ENCODE peak calls at places on chromosome 10, in five cellular contexts. H is K562, C is SK-N-SH, E is HepG2, N is GM12878. R is an unnamed sample.
A peak's percentile ranks its signal among the peaks of the same experiment; 100 is the strongest.

GRCh38 chr10:23694921-23695824 is 256.3 kb downstream of the OTUD1 start:
- DNase-seq in C (peak; percentile 44), H (no peak), N (no peak), E (no peak), R (no peak)

GRCh38 chr10:80164596-80164995 is 32.1 kb downstream of the PLAC9 start:
- DNase-seq in C (no peak), H (no peak), E (no peak), N (no peak), R (no peak)

GRCh38 chr10:36023939-36024338 is 381.8 kb upstream of the FZD8 start:
- DNase-seq in N (no peak), C (no peak), E (peak; percentile 3), H (no peak), R (peak; percentile 79)

GRCh38 chr10:104339469-104340098 is 1.3 kb upstream of the ITPRIP start:
- DNase-seq in N (no peak), H (no peak), E (peak; percentile 56), C (no peak), R (peak; percentile 77)

GRCh38 chr10:52959810-52960209 is 187.2 kb upstream of the MBL2 start:
- DNase-seq in C (no peak), E (no peak), N (no peak), H (no peak), R (no peak)

GRCh38 chr10:71921319-71922027 is 42.7 kb upstream of the CHST3 start:
- DNase-seq in C (peak; percentile 80), N (no peak), H (no peak), E (no peak), R (no peak)

GRCh38 chr10:128210215-128211063 is 84.2 kb upstream of the MKI67 start:
- DNase-seq in C (peak; percentile 87), E (peak; percentile 34), N (no peak), H (peak; percentile 81), R (no peak)

GRCh38 chr10:7085147-7085912 is 325.5 kb downstream of the SFMBT2 start:
- DNase-seq in E (no peak), C (no peak), N (no peak), H (no peak), R (peak; percentile 64)

GRCh38 chr10:47294057-47294456 is 5.9 kb upstream of the GDF10 start:
- DNase-seq in E (no peak), N (no peak), H (no peak), C (no peak), R (no peak)

GRCh38 chr10:119348106-119348505 is 140.7 kb downstream of the GRK5 start:
- DNase-seq in C (no peak), H (no peak), N (no peak), E (no peak), R (no peak)

GRCh38 chr10:62422068-62422590 is 48.0 kb downstream of the ZNF365 start:
- DNase-seq in E (no peak), H (no peak), N (no peak), C (no peak), R (peak; percentile 90)

GRCh38 chr10:52387744-52388143 is 73.7 kb downstream of the DKK1 start:
- DNase-seq in E (no peak), H (no peak), N (no peak), C (no peak), R (no peak)

GRCh38 chr10:67609996-67610793 is 85.8 kb downstream of the CTNNA3 start:
- DNase-seq in N (no peak), H (no peak), C (no peak), E (no peak), R (peak; percentile 46)

GRCh38 chr10:43921881-43922280 is 273.2 kb upstream of the ZNF32 start:
- DNase-seq in N (no peak), H (no peak), C (no peak), E (no peak), R (no peak)

GRCh38 chr10:60963441-60964256 is 19.7 kb upstream of the RHOBTB1 start:
- DNase-seq in E (peak; percentile 25), C (no peak), H (no peak), N (no peak), R (peak; percentile 72)
- TF ChIP-seq MXI1 in E (no peak), C (no peak), H (no peak), N (no peak), R (no peak)

GRCh38 chr10:100291356-100291755 is 4.9 kb upstream of the BLOC1S2 start:
- DNase-seq in E (no peak), N (no peak), C (no peak), H (no peak), R (no peak)
- TF ChIP-seq MXI1 in E (no peak), N (no peak), C (no peak), H (no peak), R (no peak)

GRCh38 chr10:69883256-69883655 is 81.5 kb downstream of the COL13A1 start:
- DNase-seq in H (no peak), N (no peak), C (no peak), E (peak; percentile 47), R (no peak)

GRCh38 chr10:69883680-69884375 is 82.1 kb downstream of the COL13A1 start:
- DNase-seq in E (no peak), C (no peak), H (no peak), N (no peak), R (no peak)

GRCh38 chr10:69888882-69889584 is 87.3 kb downstream of the COL13A1 start:
- DNase-seq in C (no peak), E (no peak), N (no peak), H (no peak), R (no peak)

GRCh38 chr10:69884686-69885085 is 83.0 kb downstream of the COL13A1 start:
- DNase-seq in E (no peak), H (no peak), C (no peak), N (no peak), R (no peak)

DNA sequence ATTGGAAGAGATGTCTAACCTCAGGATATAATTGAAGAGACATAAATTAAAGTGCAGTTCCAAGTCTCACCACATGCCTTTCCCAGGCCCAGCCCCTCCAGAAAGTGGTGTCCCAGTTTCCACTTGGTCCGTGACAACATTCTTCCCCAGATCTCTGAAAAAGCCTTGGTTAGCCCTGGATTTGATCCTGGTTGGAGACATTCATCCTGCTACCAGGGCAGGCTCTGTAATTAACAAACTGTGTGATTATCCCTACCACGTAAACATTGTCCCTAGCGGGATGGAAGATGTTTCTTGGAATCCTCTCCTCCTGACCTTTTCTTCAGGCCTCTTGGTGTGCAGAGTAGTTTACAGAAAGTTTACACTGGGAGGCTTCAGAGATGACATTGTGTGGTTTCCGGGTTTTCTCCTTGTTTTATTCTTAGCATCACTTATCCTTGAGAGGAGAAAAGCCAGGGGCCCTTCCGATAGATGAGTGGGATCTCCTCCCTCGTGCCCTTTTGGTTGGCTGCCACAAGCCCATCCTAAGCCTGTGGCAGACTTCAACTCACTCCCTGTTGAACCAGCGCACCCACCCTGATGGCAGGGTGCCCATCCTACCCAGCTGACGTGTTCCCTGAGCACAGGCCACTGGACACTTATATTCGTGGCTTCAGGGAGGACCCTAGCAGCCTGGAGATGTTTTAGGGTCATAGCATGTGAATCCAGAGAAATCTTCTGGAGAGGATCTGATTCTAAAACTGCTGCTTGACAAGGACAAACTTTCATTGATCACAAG is 83.9 kb downstream of the COL13A1 start:
- DNase-seq in N (no peak), H (peak; percentile 66), E (no peak), C (peak; percentile 59), R (peak; percentile 15)
- TF ChIP-seq MXI1 in N (no peak), H (no peak), E (no peak), C (no peak), R (no peak)

DNA sequence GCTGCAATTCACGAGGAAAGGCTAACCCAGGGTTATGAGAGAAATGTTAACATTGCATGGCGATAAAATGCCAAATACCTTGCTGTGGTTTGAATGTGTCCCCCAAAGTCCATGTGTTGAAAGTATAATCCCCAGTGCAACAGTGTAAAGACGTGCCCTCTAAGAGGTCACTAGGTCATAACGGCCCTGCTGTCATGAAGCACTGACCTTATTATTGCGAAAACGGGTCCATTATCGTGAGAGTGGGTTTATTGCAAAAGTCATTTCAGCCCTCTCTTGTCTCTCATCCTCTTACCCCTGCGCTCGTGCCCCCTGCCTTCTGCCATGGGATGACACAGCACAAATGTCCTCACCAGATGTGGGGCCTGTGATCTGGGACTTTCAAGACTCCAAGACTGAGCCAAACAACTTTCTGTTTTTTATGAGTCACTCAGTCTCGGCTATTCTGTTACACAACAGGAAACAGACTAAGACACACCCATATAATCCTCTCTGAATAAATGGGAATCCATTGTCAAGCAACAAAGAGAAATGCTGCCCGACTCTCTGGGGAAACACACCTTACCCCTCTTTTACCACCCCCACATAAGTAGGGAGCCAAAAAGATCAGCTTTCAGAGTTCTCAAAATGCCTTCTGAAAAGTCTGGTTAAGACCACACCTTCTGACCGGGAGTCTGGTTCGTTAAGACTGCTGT is 73.1 kb upstream of the UCN3 start:
- DNase-seq in E (peak; percentile 38), N (no peak), C (no peak), H (peak; percentile 20), R (peak; percentile 79)
- TF ChIP-seq MXI1 in E (no peak), N (no peak), C (no peak), H (no peak), R (no peak)

GRCh38 chr10:45422862-45423659 is 49.0 kb downstream of the ALOX5 start:
- DNase-seq in E (no peak), N (no peak), C (no peak), H (no peak), R (no peak)

GRCh38 chr10:45425628-45426563 is 51.9 kb downstream of the ALOX5 start:
- DNase-seq in E (no peak), H (no peak), N (no peak), C (no peak), R (no peak)

GRCh38 chr10:45427305-45427955 is 53.4 kb downstream of the ALOX5 start:
- DNase-seq in C (no peak), H (no peak), E (no peak), N (no peak), R (no peak)

GRCh38 chr10:45423976-45424499 is 50.0 kb downstream of the ALOX5 start:
- DNase-seq in C (no peak), N (no peak), H (no peak), E (no peak), R (no peak)

DNA sequence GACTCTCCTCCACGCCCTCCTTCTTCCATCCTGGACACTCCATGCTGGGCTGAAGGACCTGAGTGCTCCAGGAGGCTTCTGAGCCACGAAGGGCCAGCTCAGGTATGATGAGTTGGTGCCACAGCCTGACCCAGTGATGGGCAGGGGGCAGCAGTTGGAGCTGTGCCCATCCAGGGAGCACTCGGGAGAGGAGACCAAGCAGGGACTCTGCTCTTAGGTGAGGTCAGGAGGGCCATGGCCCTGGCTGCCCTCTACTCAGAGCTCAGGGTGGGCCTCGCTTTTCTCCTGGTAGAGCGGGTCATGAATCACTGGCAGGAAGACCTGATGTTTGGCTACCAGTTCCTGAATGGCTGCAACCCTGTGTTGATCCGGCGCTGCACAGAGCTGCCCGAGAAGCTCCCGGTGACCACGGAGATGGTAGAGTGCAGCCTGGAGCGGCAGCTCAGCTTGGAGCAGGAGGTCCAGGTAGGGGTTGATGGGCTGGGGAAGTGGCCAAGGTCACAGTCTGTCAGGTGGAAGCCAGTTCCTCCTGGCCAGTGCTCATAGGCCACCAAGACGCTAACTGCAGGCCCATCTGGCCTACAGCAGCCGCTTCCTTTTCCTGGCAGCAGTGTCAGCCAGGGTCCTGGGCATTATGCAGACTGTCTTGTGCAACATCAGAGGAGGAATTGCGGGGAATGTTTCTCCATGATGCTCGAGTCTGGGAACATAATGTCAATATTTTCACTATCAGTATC is 50.8 kb downstream of the ALOX5 start:
- DNase-seq in N (no peak), E (no peak), C (no peak), H (no peak), R (no peak)
- TF ChIP-seq MXI1 in N (no peak), E (no peak), C (no peak), H (no peak), R (no peak)